ENCODE peak calls at places on chromosomes 12 and 14, in four cellular contexts. G is A549, B is RWPE1, V is neural crest cell. W is an unnamed sample.

GRCh38 chr12:26017484-26018211 is 59.2 kb downstream of the RASSF8 start:
- DNase-seq in V (peak; percentile 50), B (no peak), G (peak; percentile 60), W (no peak)

GRCh38 chr12:26878661-26879119 is 45.7 kb upstream of the ITPR2 start:
- DNase-seq in B (no peak), G (no peak), V (no peak), W (no peak)

GRCh38 chr12:27193854-27194544 is 50.1 kb upstream of the STK38L start:
- DNase-seq in B (no peak), G (peak; percentile 37), V (no peak), W (no peak)

GRCh38 chr14:40164083-40164482 is 731.9 kb upstream of the FBXO33 start:
- DNase-seq in G (no peak), V (no peak), B (peak; percentile 41), W (no peak)

GRCh38 chr12:20444595-20445170 is 76.3 kb downstream of the PDE3A start:
- DNase-seq in G (no peak), V (no peak), B (no peak), W (no peak)

GRCh38 chr12:75717902-75718301 is 206.5 kb upstream of the KRR1 start:
- DNase-seq in G (no peak), V (no peak), B (no peak), W (no peak)

GRCh38 chr14:80645667-80646413 is 295.7 kb downstream of the CEP128 start:
- DNase-seq in V (no peak), G (no peak), B (no peak), W (no peak)

GRCh38 chr12:128872303-128872702 is 19.0 kb downstream of the GLT1D1 start:
- DNase-seq in V (no peak), G (no peak), B (no peak), W (no peak)

GRCh38 chr12:72434989-72435388 is 162.8 kb downstream of the TRHDE start:
- DNase-seq in V (no peak), B (no peak), G (no peak), W (no peak)

GRCh38 chr12:108605000-108605689 is 7.3 kb upstream of the TMEM119 start:
- DNase-seq in B (no peak), V (no peak), G (no peak), W (no peak)

GRCh38 chr14:71553779-71554178 is 378.4 kb upstream of the RGS6 start:
- DNase-seq in G (no peak), B (no peak), V (no peak), W (no peak)

GRCh38 chr14:93765970-93766369 is 22.3 kb downstream of the PRIMA1 start:
- DNase-seq in B (no peak), G (no peak), V (no peak), W (no peak)

DNA sequence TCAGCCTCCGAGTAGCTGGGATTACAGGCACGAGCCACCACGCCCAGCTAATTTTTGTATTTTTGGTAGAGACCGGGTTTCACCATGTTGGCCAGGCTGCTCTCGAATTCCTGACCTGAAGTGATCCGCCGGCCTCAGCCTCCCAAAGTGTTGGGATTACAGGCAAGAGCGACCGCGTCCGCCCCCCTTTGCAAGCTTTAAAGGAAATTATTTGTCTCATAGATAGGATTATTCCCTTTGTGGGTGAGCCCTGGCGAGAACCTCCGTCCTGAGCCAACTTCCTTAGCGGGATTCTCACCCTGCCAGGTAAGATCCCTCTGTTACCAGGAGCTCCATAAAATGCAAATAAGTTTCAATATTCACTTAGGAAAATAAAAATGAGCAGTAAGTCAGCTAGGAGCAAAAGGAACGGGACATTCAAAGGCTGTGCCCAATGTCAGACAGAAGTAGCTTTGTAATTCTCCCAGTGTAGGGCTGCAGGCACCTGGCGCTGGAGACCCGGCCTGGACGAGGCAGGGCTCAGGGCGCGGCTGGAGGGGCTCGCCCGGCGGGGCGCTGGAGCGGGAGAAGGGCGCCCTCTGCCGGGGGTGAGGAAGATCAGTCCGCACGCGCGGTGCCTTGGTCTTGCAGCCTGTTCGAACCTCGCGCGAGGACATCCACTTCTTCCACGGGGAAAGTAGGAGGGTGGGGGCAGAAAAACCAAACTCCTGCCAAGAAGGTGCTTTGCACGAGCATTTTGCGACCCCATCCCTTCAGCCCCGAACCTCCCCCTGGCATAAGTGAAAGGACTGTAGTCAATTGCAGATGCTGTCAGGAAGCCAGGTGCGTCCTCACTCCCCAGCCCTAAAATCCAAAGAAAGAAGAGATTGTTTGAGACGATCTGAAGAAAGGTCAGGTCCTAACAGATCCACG is 47.1 kb upstream of the PLXNC1 start:
- DNase-seq in B (peak; percentile 36), V (peak; percentile 84), G (peak; percentile 78), W (peak; percentile 34)
- TF ChIP-seq CTCF in B (peak; percentile 85), V (peak; percentile 97), G (peak; percentile 96), W (peak; percentile 82)

GRCh38 chr14:38887696-38888095 is 215.3 kb downstream of the SEC23A start:
- DNase-seq in V (no peak), B (no peak), G (no peak), W (no peak)
- TF ChIP-seq CTCF in V (no peak), B (no peak), G (no peak), W (no peak)

DNA sequence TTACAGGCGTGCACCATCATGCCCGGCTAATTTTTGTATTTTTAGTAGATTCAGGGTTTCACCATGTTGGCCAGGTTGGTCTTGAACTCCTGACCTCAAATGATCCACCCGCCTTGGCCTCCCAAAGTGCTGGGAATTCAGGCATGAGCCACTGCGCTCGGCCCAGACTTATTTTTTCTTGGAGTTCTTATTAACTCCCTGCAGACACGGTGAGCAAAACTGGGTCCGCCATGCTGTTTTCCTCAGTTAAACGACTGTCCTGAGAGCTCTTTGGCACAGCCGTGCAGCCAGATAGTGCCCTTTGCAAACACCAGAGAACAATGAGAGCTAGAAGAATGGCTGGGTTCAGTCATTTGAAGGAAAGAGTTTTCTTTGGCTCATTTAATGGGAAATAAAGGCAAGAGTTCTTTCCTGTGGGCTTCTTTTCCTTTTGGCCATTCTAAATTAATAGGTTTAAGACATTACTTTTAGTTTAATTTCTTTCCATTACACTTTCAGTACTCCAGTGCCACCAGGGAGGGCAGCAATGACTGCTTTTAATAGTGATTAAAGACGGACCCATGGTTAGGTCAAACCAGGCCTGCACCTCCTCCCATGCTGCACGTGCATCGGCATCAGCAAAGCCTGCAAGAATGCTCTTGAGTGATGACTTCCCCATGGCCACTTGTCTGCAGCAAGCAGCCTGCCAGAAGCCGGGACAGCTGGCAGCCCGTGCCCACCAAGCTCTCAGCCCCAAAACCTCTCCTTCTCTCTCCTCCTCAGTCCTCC is 60.7 kb downstream of the VCPKMT start:
- DNase-seq in G (no peak), V (no peak), B (no peak), W (no peak)
- TF ChIP-seq CTCF in G (no peak), V (no peak), B (no peak), W (peak; percentile 5)

GRCh38 chr14:91860238-91860637 is 7.1 kb downstream of the TC2N start:
- DNase-seq in G (no peak), B (no peak), V (no peak), W (no peak)

GRCh38 chr14:91861091-91861490 is 6.2 kb downstream of the TC2N start:
- DNase-seq in B (no peak), V (no peak), G (no peak), W (no peak)

GRCh38 chr14:91854327-91854934 is 12.9 kb downstream of the TC2N start:
- DNase-seq in B (no peak), G (no peak), V (no peak), W (no peak)

GRCh38 chr14:91862417-91862816 is 4.9 kb downstream of the TC2N start:
- DNase-seq in G (no peak), B (no peak), V (no peak), W (no peak)

DNA sequence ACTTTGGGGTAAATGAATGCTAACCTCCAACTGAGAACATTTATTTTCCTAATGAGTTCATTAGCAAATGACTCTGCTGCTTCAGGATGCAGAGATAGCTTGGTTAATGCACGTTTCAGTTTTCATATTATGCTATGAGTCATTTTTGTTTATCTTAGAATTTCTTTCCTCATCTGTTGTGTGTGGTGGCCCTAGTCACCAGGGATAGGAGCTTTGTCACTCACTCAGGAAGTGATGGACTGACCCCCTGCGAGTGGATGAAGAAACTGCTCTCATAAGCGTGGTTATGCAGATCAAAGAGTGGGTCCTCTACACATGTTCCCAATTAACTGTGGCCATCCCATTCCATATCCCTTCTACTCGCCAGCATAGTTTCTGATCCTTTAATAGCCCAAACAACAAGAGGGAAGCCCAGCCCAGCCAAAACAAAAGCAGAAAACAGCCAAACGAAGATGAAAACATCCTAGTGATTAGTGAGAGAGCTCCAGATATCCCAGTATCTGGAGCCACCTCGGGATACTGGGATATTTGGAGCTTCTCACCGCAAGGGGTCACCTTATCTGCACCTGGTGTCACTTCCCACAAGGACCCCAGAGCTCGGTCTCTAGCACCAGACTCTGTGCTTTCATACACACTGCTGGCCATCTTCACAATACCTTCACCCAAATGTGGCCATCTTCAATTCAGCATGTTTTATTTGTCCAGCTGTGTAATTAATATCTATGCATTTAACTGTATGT is 8.6 kb downstream of the TC2N start:
- DNase-seq in V (no peak), B (no peak), G (peak; percentile 57), W (no peak)
- TF ChIP-seq CTCF in V (no peak), B (no peak), G (peak; percentile 25), W (no peak)

GRCh38 chr12:53624956-53625355 is 1.2 kb downstream of the ATF7 start:
- DNase-seq in G (no peak), B (peak; percentile 7), V (no peak), W (no peak)

GRCh38 chr12:53625373-53625945 is 723 bp downstream of the ATF7 start:
- DNase-seq in V (no peak), B (no peak), G (no peak), W (no peak)

GRCh38 chr12:53626702-53627169 is 554 bp upstream of the ATF7 start:
- DNase-seq in B (no peak), V (no peak), G (no peak), W (no peak)

GRCh38 chr12:53624453-53624852 is 1.7 kb downstream of the ATF7 start:
- DNase-seq in G (no peak), B (no peak), V (no peak), W (peak; percentile 26)

DNA sequence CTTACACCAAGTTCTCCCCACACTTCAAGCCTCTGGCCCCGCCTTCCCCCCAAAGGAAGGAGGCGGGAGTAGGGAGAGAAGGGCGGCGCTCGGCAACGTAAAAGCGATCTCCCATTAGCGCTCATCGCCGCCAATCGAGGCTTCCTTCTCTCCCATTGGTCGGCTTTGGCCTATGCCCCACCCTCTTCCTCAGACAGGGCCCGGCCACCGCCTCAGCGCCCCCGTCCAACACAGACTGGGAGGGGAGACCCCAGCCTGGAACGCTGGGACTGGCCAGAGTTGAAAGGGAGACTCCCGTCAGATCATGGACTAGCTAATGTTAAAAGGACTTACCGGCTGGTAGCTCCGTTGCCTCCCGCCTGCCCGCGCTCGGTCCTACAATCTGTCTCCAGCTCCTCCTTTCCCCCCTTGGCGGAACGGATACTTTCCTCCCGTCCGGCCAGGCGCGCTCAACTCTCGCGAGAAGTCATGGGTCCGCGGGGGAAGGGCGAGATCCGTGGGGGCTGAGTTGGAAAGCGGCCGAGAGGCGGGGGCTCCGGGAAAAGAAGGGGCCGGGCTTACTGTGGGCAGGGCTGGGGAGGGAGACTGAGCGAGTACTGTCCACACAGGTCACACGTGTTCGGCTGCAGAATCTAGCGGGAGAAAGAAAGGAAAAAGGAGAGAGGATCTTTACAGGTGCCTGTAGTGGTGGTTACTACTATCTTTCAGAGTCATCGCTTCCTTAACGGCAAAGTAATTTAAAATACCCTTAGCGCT is at the start of gene ATF7:
- DNase-seq in B (peak; percentile 99), V (peak; percentile 100), G (peak; percentile 99), W (peak; percentile 93)
- TF ChIP-seq CTCF in B (no peak), V (no peak), G (no peak), W (no peak)